ENCODE peak calls at places on chromosomes 4 and X, in five cellular contexts. R, X, P, T and M are unnamed samples.

GRCh38 chr4:139461022-139461421 is 7.1 kb downstream of the RAB33B start:
- DNase-seq in X (no peak), T (no peak), P (no peak), R (no peak), M (no peak)

GRCh38 chr4:3122081-3122563 is 47.6 kb downstream of the HTT start:
- DNase-seq in R (no peak), T (no peak), P (no peak), X (no peak), M (no peak)

GRCh38 chrX:84737471-84737871 is 235.2 kb upstream of the HDX start:
- DNase-seq in T (no peak), R (no peak), X (no peak), P (no peak), M (no peak)

GRCh38 chr4:54924891-54925290 is 200.5 kb downstream of the KDR start:
- DNase-seq in X (no peak), T (no peak), P (no peak), R (no peak), M (no peak)

GRCh38 chrX:97995834-97996233 is 1112.1 kb downstream of the RPA4 start:
- DNase-seq in P (no peak), X (no peak), T (no peak), R (no peak), M (no peak)

GRCh38 chr4:153265311-153266047 is 61.2 kb downstream of the TRIM2 start:
- DNase-seq in P (no peak), X (no peak), T (no peak), R (no peak), M (no peak)

GRCh38 chr4:83217721-83218522 is 66.7 kb downstream of the COQ2 start:
- DNase-seq in P (peak; percentile 47), T (no peak), X (no peak), R (no peak), M (no peak)

GRCh38 chrX:137428777-137429564 is 137.0 kb upstream of the ZIC3 start:
- DNase-seq in R (no peak), X (no peak), T (no peak), P (no peak), M (peak; percentile 68)

GRCh38 chr4:67721317-67721769 is 20.4 kb upstream of the UBA6 start:
- DNase-seq in P (no peak), X (no peak), T (no peak), R (no peak), M (no peak)

GRCh38 chr4:114082348-114082747 is 102.9 kb upstream of the ARSJ start:
- DNase-seq in R (no peak), T (no peak), P (no peak), X (no peak), M (no peak)

GRCh38 chr4:3073158-3074077 is 920 bp downstream of the HTT-AS start:
- DNase-seq in T (no peak), P (no peak), X (no peak), R (no peak), M (peak; percentile 80)

GRCh38 chr4:109432203-109432602 is 1.4 kb upstream of the SEC24B start:
- DNase-seq in T (no peak), P (no peak), R (no peak), X (no peak), M (no peak)

GRCh38 chrX:31178769-31179125 is 106.9 kb upstream of the FTHL17 start:
- DNase-seq in P (no peak), R (no peak), T (no peak), X (no peak), M (no peak)

GRCh38 chrX:75301060-75301459 is 27.2 kb downstream of the UPRT start:
- DNase-seq in R (no peak), X (no peak), P (no peak), T (no peak), M (no peak)

GRCh38 chr4:178102139-178102538 is 659.9 kb upstream of the AGA start:
- DNase-seq in P (no peak), X (no peak), T (no peak), R (no peak), M (no peak)

GRCh38 chr4:185128272-185129119 is 14.6 kb upstream of the SLC25A4 start:
- DNase-seq in P (peak; percentile 22), X (no peak), R (peak; percentile 12), T (no peak), M (peak; percentile 86)

GRCh38 chr4:531721-532565 is 32.9 kb downstream of the PIGG start:
- DNase-seq in X (no peak), T (no peak), R (no peak), P (no peak), M (no peak)

GRCh38 chr4:10192331-10192730 is 75.7 kb upstream of the WDR1 start:
- DNase-seq in T (no peak), P (no peak), X (no peak), R (no peak), M (no peak)

GRCh38 chrX:12332786-12333347 is 194.6 kb downstream of the FRMPD4 start:
- DNase-seq in R (no peak), P (no peak), T (no peak), X (peak; percentile 11), M (no peak)

GRCh38 chrX:65821721-65822496 is 154.5 kb downstream of the MSN start:
- DNase-seq in T (no peak), R (no peak), X (no peak), P (peak; percentile 53), M (peak; percentile 49)

GRCh38 chr4:122632396-122633143 is 11.7 kb upstream of the IL21 start:
- DNase-seq in R (no peak), X (no peak), P (no peak), T (no peak), M (no peak)

GRCh38 chrX:155778844-155779553 is 102.1 kb upstream of the VAMP7 start:
- DNase-seq in P (no peak), T (no peak), X (no peak), R (no peak), M (no peak)

GRCh38 chr4:8325284-8325973 is 55.9 kb downstream of the HTRA3 start:
- DNase-seq in R (no peak), X (no peak), P (no peak), T (no peak), M (no peak)

GRCh38 chr4:1851575-1852415 is 4.2 kb downstream of the LETM1 start:
- DNase-seq in R (no peak), P (no peak), T (no peak), X (no peak), M (no peak)

GRCh38 chr4:4985844-4986243 is 33.4 kb downstream of the CYTL1 start:
- DNase-seq in R (no peak), X (no peak), P (no peak), T (no peak), M (no peak)

GRCh38 chrX:25049347-25049746 is 33.6 kb upstream of the ARX start:
- DNase-seq in R (no peak), P (no peak), X (no peak), T (no peak), M (no peak)

GRCh38 chrX:118459494-118459893 is 36.1 kb upstream of the DOCK11 start:
- DNase-seq in X (peak; percentile 2), R (peak; percentile 40), P (no peak), T (no peak), M (no peak)

GRCh38 chrX:42837747-42838146 is 59.8 kb upstream of the PPP1R2C start:
- DNase-seq in T (no peak), X (no peak), R (no peak), P (no peak), M (no peak)

GRCh38 chr4:92776080-92776479 is 472.3 kb downstream of the GRID2 start:
- DNase-seq in T (no peak), P (no peak), R (no peak), X (no peak), M (no peak)

GRCh38 chr4:8641931-8642650 is 49.5 kb downstream of the CPZ start:
- DNase-seq in X (no peak), P (no peak), R (no peak), T (no peak), M (peak; percentile 21)

GRCh38 chrX:107571296-107571998 is 56.9 kb upstream of the PRPS1 start:
- DNase-seq in T (peak; percentile 2), X (peak; percentile 65), P (no peak), R (no peak), M (no peak)